ENCODE peak calls at places on chromosomes 4 and X, in seven cellular contexts. F, H, B, W, O, G and J are unnamed samples.

GRCh38 chrX:63506320-63506719 is 155.2 kb upstream of the SPIN4 start:
- DNase-seq in F (peak; percentile 8), W (no peak), H (no peak), G (no peak), O (no peak), B (no peak), J (no peak)

GRCh38 chr4:1427010-1427409 is 20.8 kb upstream of the NKX1-1 start:
- DNase-seq in G (no peak), W (no peak), B (no peak), O (no peak), F (no peak), H (no peak), J (no peak)

GRCh38 chr4:184328022-184328736 is 110.5 kb upstream of the ENPP6 start:
- DNase-seq in H (peak; percentile 12), F (no peak), O (no peak), G (no peak), B (no peak), W (no peak), J (peak; percentile 36)

GRCh38 chrX:73916931-73917657 is 354.1 kb downstream of the CHIC1 start:
- DNase-seq in B (no peak), F (no peak), H (no peak), O (peak; percentile 37), W (no peak), G (no peak), J (no peak)

GRCh38 chr4:123699823-123700822 is 303.5 kb downstream of the SPRY1 start:
- DNase-seq in G (no peak), F (no peak), B (no peak), H (no peak), W (no peak), O (no peak), J (no peak)

GRCh38 chr4:3661989-3662388 is 104.2 kb upstream of the ADRA2C start:
- DNase-seq in F (no peak), O (no peak), B (no peak), W (no peak), G (no peak), H (no peak), J (no peak)

GRCh38 chrX:150664290-150664689 is 28.9 kb upstream of the MTMR1 start:
- DNase-seq in F (no peak), G (peak; percentile 58), W (no peak), B (no peak), H (no peak), O (no peak), J (no peak)

GRCh38 chr4:144450526-144450925 is 195.4 kb upstream of the HHIP start:
- DNase-seq in H (no peak), O (no peak), W (no peak), G (no peak), F (no peak), B (no peak), J (no peak)

GRCh38 chr4:94274912-94275311 is 67.2 kb downstream of the SMARCAD1 start:
- DNase-seq in W (no peak), B (no peak), F (no peak), O (no peak), G (no peak), H (no peak), J (no peak)

GRCh38 chr4:72473434-72473900 is 95.6 kb downstream of the ADAMTS3 start:
- DNase-seq in G (no peak), W (no peak), O (no peak), F (no peak), H (no peak), B (no peak), J (no peak)

GRCh38 chr4:108706289-108706688 is 55.9 kb downstream of the OSTC start:
- DNase-seq in B (no peak), W (no peak), O (no peak), H (no peak), F (no peak), G (no peak), J (no peak)

GRCh38 chr4:8439168-8439567 is 1.4 kb downstream of the ACOX3 start:
- DNase-seq in F (no peak), G (no peak), H (no peak), W (no peak), B (no peak), O (no peak), J (no peak)

GRCh38 chrX:139112432-139112831 is 400.9 kb upstream of the FGF13 start:
- DNase-seq in G (no peak), B (no peak), H (no peak), W (no peak), F (no peak), O (no peak), J (no peak)

GRCh38 chr4:110164251-110164650 is 34.2 kb downstream of the ELOVL6 start:
- DNase-seq in F (no peak), B (no peak), G (no peak), W (no peak), O (no peak), H (no peak), J (no peak)

GRCh38 chr4:169270810-169271691 is at the start of gene SH3RF1:
- DNase-seq in W (peak; percentile 92), F (no peak), B (no peak), O (peak; percentile 88), G (peak; percentile 90), H (peak; percentile 89), J (peak; percentile 87)

GRCh38 chr4:30413915-30414314 is 306.3 kb upstream of the PCDH7 start:
- DNase-seq in G (no peak), F (no peak), B (no peak), W (no peak), O (no peak), H (no peak), J (no peak)

GRCh38 chr4:140004580-140005314 is 149.2 kb downstream of the MAML3 start:
- DNase-seq in G (peak; percentile 51), F (no peak), W (peak; percentile 61), H (no peak), B (no peak), O (no peak), J (no peak)

GRCh38 chr4:76198411-76199237 is 15.0 kb downstream of the SCARB2 start:
- DNase-seq in W (peak; percentile 77), F (no peak), G (peak; percentile 54), H (peak; percentile 86), O (no peak), B (no peak), J (no peak)
- H3K4me1 ChIP-seq in W (peaks cover 7% of the 10 kb centered on the region), F (peaks cover 21% of the 10 kb centered on the region), G (peaks cover 95% of the 10 kb centered on the region), H (peaks cover 47% of the 10 kb centered on the region), O (peaks cover 31% of the 10 kb centered on the region), B (peaks cover 9% of the 10 kb centered on the region), J (peaks cover 88% of the 10 kb centered on the region)

GRCh38 chr4:73586040-73586439 is 34.2 kb downstream of the RASSF6 start:
- DNase-seq in W (no peak), H (no peak), O (no peak), G (no peak), B (no peak), F (no peak), J (no peak)

GRCh38 chr4:73588613-73589012 is 31.6 kb downstream of the RASSF6 start:
- DNase-seq in F (no peak), O (no peak), G (no peak), H (no peak), W (no peak), B (no peak), J (no peak)

GRCh38 chr4:73589261-73589847 is 30.9 kb downstream of the RASSF6 start:
- DNase-seq in W (no peak), G (no peak), O (no peak), B (no peak), F (no peak), H (no peak), J (no peak)

GRCh38 chr4:73583661-73584060 is 36.6 kb downstream of the RASSF6 start:
- DNase-seq in O (no peak), B (no peak), H (no peak), W (no peak), G (no peak), F (no peak), J (no peak)

DNA sequence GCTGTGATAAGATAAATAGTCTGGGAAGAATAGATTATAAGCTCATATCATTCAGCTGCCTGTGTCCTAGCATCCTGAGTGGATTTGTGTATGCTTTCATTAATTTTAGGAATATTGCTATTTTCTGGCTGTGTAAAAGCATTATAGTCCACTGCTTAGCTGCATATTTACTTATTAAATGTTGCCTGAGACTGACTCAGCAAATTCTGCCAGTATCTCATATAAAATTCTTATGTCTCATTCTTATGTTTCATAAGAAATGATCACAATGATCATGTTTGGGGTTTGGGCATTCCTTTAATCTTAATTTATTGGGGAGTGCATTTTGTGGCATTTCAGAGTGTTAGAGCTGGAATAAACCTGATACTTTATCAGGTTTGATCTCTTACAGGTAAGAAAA is 34.9 kb downstream of the RASSF6 start:
- DNase-seq in H (no peak), G (no peak), F (no peak), W (no peak), O (no peak), B (no peak), J (no peak)
- H3K36me3 ChIP-seq in H (no peaks in the 10 kb centered on the region), G (no peaks in the 10 kb centered on the region), F (no peaks in the 10 kb centered on the region), W (no peaks in the 10 kb centered on the region), O (no peaks in the 10 kb centered on the region), B (no peaks in the 10 kb centered on the region), J (no peaks in the 10 kb centered on the region)

GRCh38 chr4:165332502-165332901 is 5.0 kb downstream of the MSMO1 start:
- DNase-seq in G (no peak), F (no peak), B (no peak), W (no peak), O (no peak), H (no peak), J (no peak)
- H3K4me3 ChIP-seq in G (peak overlapping the region; percentile 84), F (no peak overlapping the region), B (no peak overlapping the region), W (no peak overlapping the region), O (no peak overlapping the region), H (no peak overlapping the region), J (no peak overlapping the region)

GRCh38 chr4:101050836-101051205 is 296.5 kb downstream of the PPP3CA start:
- DNase-seq in H (no peak), W (no peak), B (no peak), F (no peak), G (no peak), O (no peak), J (no peak)

GRCh38 chr4:101055392-101055791 is 291.9 kb downstream of the PPP3CA start:
- DNase-seq in W (no peak), F (no peak), G (no peak), O (no peak), H (no peak), B (no peak), J (no peak)

GRCh38 chr4:101044766-101045165 is 302.6 kb downstream of the PPP3CA start:
- DNase-seq in W (no peak), O (no peak), B (no peak), G (no peak), H (no peak), F (no peak), J (no peak)

GRCh38 chr4:101049549-101050001 is 297.8 kb downstream of the PPP3CA start:
- DNase-seq in W (no peak), F (no peak), H (no peak), G (no peak), O (no peak), B (no peak), J (no peak)

DNA sequence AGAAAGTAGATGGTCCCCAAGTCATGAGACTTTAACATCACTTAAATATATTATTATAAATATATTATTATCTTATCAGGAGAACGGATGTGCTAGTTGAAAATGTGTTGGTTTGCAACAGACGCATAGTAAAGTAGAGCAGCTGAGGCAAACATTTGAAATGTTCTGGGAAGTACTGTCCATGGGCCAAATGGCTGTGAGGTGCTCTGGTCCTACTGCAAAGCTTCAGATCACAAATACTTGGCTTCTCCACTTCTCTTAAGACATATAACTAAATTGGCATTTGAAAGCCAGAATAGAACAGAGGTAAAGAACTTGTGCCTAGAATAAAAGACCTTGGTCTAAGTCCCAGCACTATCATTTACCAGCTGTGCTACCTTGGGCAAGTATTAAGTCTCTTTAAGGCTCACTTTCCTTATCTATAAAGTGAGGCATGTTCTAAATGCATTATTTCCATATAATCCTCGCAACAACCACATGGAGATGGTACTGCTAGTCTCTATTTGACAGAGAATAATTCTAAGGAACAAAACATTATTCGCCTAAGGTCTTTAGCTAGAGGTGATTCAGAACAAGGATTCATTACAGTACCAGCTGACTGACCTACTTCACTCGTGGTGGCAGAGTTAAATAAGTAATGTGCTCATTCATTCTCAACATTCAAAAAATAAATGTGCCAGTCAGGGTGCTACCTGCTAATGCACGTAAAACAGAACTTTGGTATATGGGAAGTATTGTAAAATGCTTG is 297.1 kb downstream of the PPP3CA start:
- DNase-seq in O (no peak), B (no peak), G (no peak), F (no peak), H (no peak), W (no peak), J (no peak)
- H3K4me1 ChIP-seq in O (no peaks in the 10 kb centered on the region), B (no peaks in the 10 kb centered on the region), G (no peaks in the 10 kb centered on the region), F (no peaks in the 10 kb centered on the region), H (no peaks in the 10 kb centered on the region), W (no peaks in the 10 kb centered on the region), J (no peaks in the 10 kb centered on the region)